ENCODE peak calls at places on chromosomes 16 and 17, in nine cellular contexts. D is ascending aorta, E is fibroblast of lung, R is AG04449, T is transverse colon, A is uterus, V is heart right ventricle, U is cardiac muscle cell, I is A549. Z is an unnamed sample.

GRCh38 chr17:81003711-81004335 is 12.2 kb downstream of the CHMP6 start:
- DNase-seq in D (no peak), E (no peak), R (no peak), T (peak), A (no peak), V (no peak), U (no peak), I (no peak), Z (peak)

GRCh38 chr17:32943206-32943605 is 15.3 kb downstream of the TMEM98 start:
- DNase-seq in D (no peak), E (peak), R (no peak), T (no peak), A (no peak), V (no peak), U (peak), I (no peak), Z (no peak)

GRCh38 chr16:68452176-68452575 is 3.9 kb upstream of the SMPD3 start:
- DNase-seq in D (no peak), E (peak), R (no peak), T (no peak), A (no peak), V (no peak), U (no peak), I (no peak), Z (no peak)

GRCh38 chr17:81930142-81931125 is 2.9 kb upstream of the MAFG start:
- DNase-seq in D (no peak), E (no peak), R (no peak), T (peak), A (no peak), V (no peak), U (no peak), I (no peak), Z (no peak)

GRCh38 chr17:43442711-43443110 is 41.1 kb upstream of the DHX8 start:
- DNase-seq in D (no peak), E (peak), R (no peak), T (no peak), A (no peak), V (no peak), U (peak), I (no peak), Z (no peak)

GRCh38 chr17:77528516-77529327 is 388.0 kb downstream of the SEC14L1 start:
- DNase-seq in D (no peak), E (no peak), R (no peak), T (no peak), A (no peak), V (no peak), U (no peak), I (no peak), Z (no peak)

GRCh38 chr17:39246274-39246673 is 20.5 kb upstream of the STAC2 start:
- DNase-seq in D (no peak), E (no peak), R (no peak), T (no peak), A (no peak), V (no peak), U (no peak), I (no peak), Z (no peak)

GRCh38 chr17:76940738-76941350 is 72.6 kb downstream of the MGAT5B start:
- DNase-seq in D (no peak), E (no peak), R (no peak), T (no peak), A (no peak), V (no peak), U (no peak), I (no peak), Z (no peak)

GRCh38 chr17:17665255-17665654 is 16.0 kb upstream of the RAI1 start:
- DNase-seq in D (no peak), E (no peak), R (no peak), T (no peak), A (no peak), V (no peak), U (no peak), I (no peak), Z (no peak)

GRCh38 chr17:42101513-42102292 is 3.4 kb upstream of the ZNF385C start:
- DNase-seq in D (peak), E (peak), R (no peak), T (peak), A (peak), V (peak), U (peak), I (peak), Z (peak)

GRCh38 chr16:57167951-57168350 is 17.9 kb downstream of the PSME3IP1 start:
- DNase-seq in D (no peak), E (peak), R (peak), T (no peak), A (no peak), V (no peak), U (peak), I (no peak), Z (peak)

GRCh38 chr17:13582776-13583414 is 18.8 kb downstream of the HS3ST3A1 start:
- DNase-seq in D (no peak), E (peak), R (peak), T (no peak), A (no peak), V (no peak), U (no peak), I (no peak), Z (no peak)

GRCh38 chr16:30834130-30834740 is 47.2 kb upstream of the ZNF629 start:
- DNase-seq in D (no peak), E (no peak), R (no peak), T (no peak), A (no peak), V (no peak), U (no peak), I (no peak), Z (no peak)

GRCh38 chr17:2194778-2195417 is 108.7 kb downstream of the SMG6 start:
- DNase-seq in D (no peak), E (no peak), R (no peak), T (no peak), A (no peak), V (no peak), U (no peak), I (no peak), Z (no peak)

GRCh38 chr17:82407255-82407654 is 10.9 kb upstream of the HEXD start:
- DNase-seq in D (no peak), E (peak), R (no peak), T (no peak), A (no peak), V (peak), U (no peak), I (no peak), Z (no peak)

GRCh38 chr17:28908640-28909098 is 5.8 kb upstream of the DHRS13 start:
- DNase-seq in D (peak), E (peak), R (no peak), T (peak), A (peak), V (peak), U (peak), I (no peak), Z (peak)

GRCh38 chr17:16962804-16963203 is 9.1 kb downstream of the TNFRSF13B start:
- DNase-seq in D (no peak), E (no peak), R (no peak), T (no peak), A (no peak), V (no peak), U (no peak), I (peak), Z (peak)

GRCh38 chr16:12757546-12757945 is 46.1 kb downstream of the CPPED1 start:
- DNase-seq in D (no peak), E (no peak), R (no peak), T (no peak), A (no peak), V (no peak), U (no peak), I (no peak), Z (no peak)

GRCh38 chr16:84281077-84281476 is 13.6 kb upstream of the WFDC1 start:
- DNase-seq in D (no peak), E (peak), R (no peak), T (no peak), A (no peak), V (no peak), U (peak), I (no peak), Z (no peak)

GRCh38 chr16:81715358-81716196 is 63.5 kb upstream of the PLCG2 start:
- DNase-seq in D (no peak), E (no peak), R (no peak), T (no peak), A (no peak), V (no peak), U (no peak), I (no peak), Z (no peak)

GRCh38 chr16:89565506-89566372 is 5.3 kb downstream of the RPL13 start:
- DNase-seq in D (no peak), E (peak), R (no peak), T (peak), A (no peak), V (no peak), U (peak), I (peak), Z (peak)

GRCh38 chr17:40345161-40346034 is 19.1 kb downstream of the GJD3 start:
- DNase-seq in D (peak), E (peak), R (no peak), T (peak), A (peak), V (peak), U (peak), I (peak), Z (peak)

GRCh38 chr17:62790554-62790953 is 17.6 kb downstream of the MARCHF10 start:
- DNase-seq in D (peak), E (peak), R (no peak), T (no peak), A (no peak), V (no peak), U (peak), I (no peak), Z (peak)

GRCh38 chr16:14071576-14072271 is 605 bp downstream of the MRTFB start:
- DNase-seq in D (no peak), E (peak), R (no peak), T (no peak), A (no peak), V (no peak), U (no peak), I (peak), Z (no peak)

DNA sequence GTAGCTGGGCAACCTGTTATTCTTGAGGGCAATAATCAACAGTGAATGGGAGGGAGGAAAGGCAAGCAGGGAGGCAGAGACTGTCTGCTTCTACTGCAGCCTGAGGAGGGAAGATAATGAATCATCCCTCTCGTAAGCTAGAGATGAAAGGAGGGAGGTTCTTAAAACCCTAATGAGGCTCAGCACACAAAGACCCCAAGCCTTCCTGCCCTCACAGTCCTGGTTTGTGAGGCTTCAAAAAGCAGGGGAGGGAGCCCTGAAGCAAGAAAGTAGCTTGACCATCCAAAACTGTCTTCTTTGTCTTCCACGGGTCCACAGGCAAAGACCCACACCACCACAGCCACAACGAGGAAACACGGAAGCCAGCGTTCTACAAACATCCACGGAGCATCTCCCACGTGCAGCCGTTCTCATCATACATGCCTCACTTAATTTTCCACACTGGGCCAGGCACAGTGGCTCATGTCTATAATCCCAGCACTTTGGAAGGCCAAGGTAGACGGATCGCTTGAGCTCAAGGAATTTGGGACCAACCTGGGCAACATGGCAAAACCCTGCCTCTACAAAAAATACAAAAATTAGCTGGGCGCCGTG is 1.7 kb downstream of the PIK3R5 start:
- DNase-seq in D (no peak), E (no peak), R (no peak), T (no peak), A (no peak), V (no peak), U (no peak), I (no peak), Z (no peak)
- H3K4me3 ChIP-seq in D (peak), E (no peak), R (no peak), T (no peak), A (no peak), V (no peak), U (no peak), I (no peak), Z (no peak)

DNA sequence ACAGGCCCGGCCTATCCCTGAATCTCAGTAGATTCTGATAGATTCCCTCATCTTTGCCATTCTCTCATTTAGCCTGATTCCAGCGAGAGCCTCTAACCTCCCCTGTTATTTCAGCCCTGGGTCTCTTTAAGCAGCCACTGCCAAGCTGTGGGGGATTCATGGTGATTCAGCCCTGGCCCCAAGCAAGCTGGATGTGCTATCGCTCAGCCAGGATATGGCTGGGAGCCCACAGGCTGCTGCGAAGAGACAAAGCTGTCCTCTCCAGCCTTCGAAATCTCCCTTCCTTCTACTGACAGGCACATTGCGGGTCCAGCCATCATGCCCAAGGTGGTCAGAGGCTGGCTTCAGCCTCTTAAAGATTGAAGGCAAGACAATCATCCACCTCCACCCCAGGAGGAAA is 394.1 kb downstream of the SOX9 start:
- DNase-seq in D (no peak), E (peak), R (no peak), T (no peak), A (peak), V (peak), U (peak), I (no peak), Z (peak)
- H3K4me3 ChIP-seq in D (no peak), E (no peak), R (no peak), T (no peak), A (no peak), V (no peak), U (no peak), I (no peak), Z (no peak)

GRCh38 chr16:85309656-85310587 is 197.7 kb upstream of the CIBAR2 start:
- DNase-seq in D (no peak), E (no peak), R (no peak), T (peak), A (no peak), V (no peak), U (no peak), I (no peak), Z (no peak)

GRCh38 chr16:85312174-85312573 is 199.9 kb upstream of the CIBAR2 start:
- DNase-seq in D (no peak), E (no peak), R (no peak), T (no peak), A (no peak), V (no peak), U (no peak), I (no peak), Z (no peak)

GRCh38 chr16:85311741-85312140 is 199.5 kb upstream of the CIBAR2 start:
- DNase-seq in D (no peak), E (no peak), R (no peak), T (no peak), A (no peak), V (no peak), U (no peak), I (no peak), Z (no peak)

GRCh38 chr16:85312642-85313540 is 200.6 kb upstream of the CIBAR2 start:
- DNase-seq in D (no peak), E (no peak), R (no peak), T (no peak), A (no peak), V (no peak), U (peak), I (no peak), Z (no peak)

GRCh38 chr16:85310868-85311585 is 198.8 kb upstream of the CIBAR2 start:
- DNase-seq in D (no peak), E (no peak), R (no peak), T (no peak), A (no peak), V (no peak), U (no peak), I (no peak), Z (no peak)
- H3K4me3 ChIP-seq in D (no peak), E (no peak), R (no peak), T (no peak), A (no peak), V (no peak), U (no peak), I (no peak), Z (no peak)

DNA sequence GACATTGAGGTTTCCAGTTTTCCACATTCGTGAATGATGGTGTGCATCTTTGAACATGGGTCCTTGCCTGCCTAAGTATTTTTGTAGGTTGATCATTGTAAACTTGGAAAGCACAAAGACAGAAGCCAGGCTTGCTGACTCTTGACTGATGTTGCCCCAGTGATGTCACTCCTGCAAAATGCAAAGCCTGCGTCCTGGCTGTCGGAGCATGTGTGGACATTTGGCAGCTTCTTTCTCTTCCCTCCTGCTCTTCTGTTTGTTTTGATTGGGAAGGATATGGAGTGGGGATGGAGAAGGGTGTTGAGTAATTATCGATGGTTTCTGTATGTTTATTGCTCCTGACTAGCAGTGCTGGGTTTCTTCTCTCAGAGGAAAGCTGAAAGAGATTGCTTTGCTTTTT is 3.2 kb downstream of the NDE1 start:
- DNase-seq in D (peak), E (peak), R (no peak), T (peak), A (no peak), V (peak), U (peak), I (no peak), Z (peak)
- H3K4me3 ChIP-seq in D (no peak), E (no peak), R (peak), T (no peak), A (no peak), V (no peak), U (no peak), I (no peak), Z (peak)

DNA sequence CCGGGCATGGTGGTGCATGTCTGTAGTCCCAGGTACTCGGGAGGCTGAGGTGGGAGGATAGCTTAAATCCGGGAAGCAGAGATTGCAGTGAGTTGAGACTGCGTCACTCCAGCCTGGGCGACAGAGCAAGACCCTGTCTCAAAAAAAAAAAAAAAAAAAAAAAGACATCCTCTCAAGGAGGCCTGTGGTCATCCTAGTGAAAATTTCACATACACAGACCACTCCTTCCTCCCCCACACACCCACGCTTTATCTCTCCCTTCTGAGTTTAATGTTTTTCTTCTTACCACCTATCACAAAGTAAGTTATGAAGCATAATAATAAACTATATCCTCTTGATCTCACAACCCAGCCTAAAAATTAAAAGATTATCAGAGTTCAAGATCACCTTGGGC is 1.3 kb upstream of the NOL11 start:
- DNase-seq in D (no peak), E (no peak), R (no peak), T (no peak), A (no peak), V (no peak), U (no peak), I (no peak), Z (no peak)
- H3K4me3 ChIP-seq in D (no peak), E (no peak), R (no peak), T (no peak), A (no peak), V (no peak), U (no peak), I (no peak), Z (no peak)

GRCh38 chr17:996554-997344 is at the start of gene TIMM22:
- DNase-seq in D (peak), E (peak), R (peak), T (peak), A (peak), V (peak), U (peak), I (peak), Z (peak)

GRCh38 chr17:1002412-1002753 is 5.5 kb downstream of the TIMM22 start:
- DNase-seq in D (peak), E (peak), R (no peak), T (no peak), A (no peak), V (no peak), U (no peak), I (no peak), Z (peak)

GRCh38 chr17:1001640-1002411 is 4.9 kb downstream of the TIMM22 start:
- DNase-seq in D (peak), E (peak), R (no peak), T (no peak), A (no peak), V (no peak), U (peak), I (no peak), Z (peak)

GRCh38 chr17:1000597-1001490 is 3.9 kb downstream of the TIMM22 start:
- DNase-seq in D (peak), E (peak), R (no peak), T (no peak), A (no peak), V (no peak), U (peak), I (no peak), Z (peak)

GRCh38 chr17:998111-998510 is 1.2 kb downstream of the TIMM22 start:
- DNase-seq in D (no peak), E (no peak), R (no peak), T (no peak), A (no peak), V (no peak), U (no peak), I (no peak), Z (no peak)
- H3K4me3 ChIP-seq in D (peak), E (peak), R (peak), T (no peak), A (no peak), V (peak), U (peak), I (peak), Z (peak)

DNA sequence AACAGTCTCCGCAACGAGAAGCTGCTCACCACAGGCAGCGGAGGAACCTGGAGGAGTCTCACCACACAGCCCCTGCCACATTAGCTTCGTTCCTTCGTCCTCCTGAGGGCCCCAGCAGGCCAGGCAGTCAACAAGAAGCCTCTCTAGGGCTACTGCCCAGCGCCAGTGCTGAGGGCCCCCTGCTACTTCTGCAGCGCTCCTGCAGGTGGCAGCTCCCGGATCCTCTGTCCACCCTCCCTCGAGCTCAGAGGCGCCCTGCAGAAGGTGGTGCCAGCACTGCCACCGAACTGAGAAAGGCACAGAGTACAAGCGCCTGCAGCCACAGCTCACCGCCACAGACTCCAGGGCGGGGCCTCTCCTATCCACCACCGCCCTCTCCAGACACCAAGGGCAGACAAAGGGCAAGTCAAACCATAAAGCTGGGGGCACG is 27.3 kb downstream of the KDM8 start:
- DNase-seq in D (no peak), E (no peak), R (no peak), T (peak), A (no peak), V (no peak), U (no peak), I (no peak), Z (no peak)
- H3K4me3 ChIP-seq in D (no peak), E (no peak), R (no peak), T (no peak), A (no peak), V (no peak), U (no peak), I (no peak), Z (no peak)

GRCh38 chr16:77722315-77723107 is at the start of gene NUDT7:
- DNase-seq in D (peak), E (peak), R (peak), T (peak), A (peak), V (peak), U (peak), I (peak), Z (peak)

GRCh38 chr16:77724174-77724573 is 1.9 kb downstream of the NUDT7 start:
- DNase-seq in D (no peak), E (no peak), R (no peak), T (no peak), A (no peak), V (no peak), U (no peak), I (no peak), Z (no peak)

GRCh38 chr16:77723108-77723514 is 797 bp downstream of the NUDT7 start:
- DNase-seq in D (no peak), E (peak), R (no peak), T (peak), A (peak), V (peak), U (peak), I (no peak), Z (peak)

GRCh38 chr16:77721752-77722314 is 481 bp upstream of the NUDT7 start:
- DNase-seq in D (no peak), E (no peak), R (no peak), T (no peak), A (no peak), V (no peak), U (no peak), I (no peak), Z (no peak)
- H3K4me3 ChIP-seq in D (peak), E (no peak), R (peak), T (no peak), A (peak), V (peak), U (no peak), I (peak), Z (peak)

Z was measured in foreskin fibroblast.